ENCODE peak calls at places on chromosomes 1 and 21, in four cellular contexts. C, J, F and A are unnamed samples.

GRCh38 chr21:44265734-44266270 is 4.1 kb upstream of the DNMT3L start:
- DNase-seq in C (peak; percentile 45), J (no peak), F (no peak), A (no peak)

GRCh38 chr1:151972533-151973270 is 21.0 kb downstream of the S100A10 start:
- DNase-seq in C (no peak), J (peak; percentile 95), F (no peak), A (peak; percentile 59)

GRCh38 chr21:45639206-45640000 is 4.1 kb upstream of the PCBP3 start:
- DNase-seq in C (no peak), J (no peak), F (no peak), A (no peak)

GRCh38 chr1:221439734-221440436 is 302.0 kb downstream of the DUSP10 start:
- DNase-seq in C (no peak), J (peak; percentile 98), F (no peak), A (no peak)

GRCh38 chr1:232880354-232880753 is 70.1 kb upstream of the NTPCR start:
- DNase-seq in C (no peak), J (no peak), F (peak; percentile 24), A (peak; percentile 46)

GRCh38 chr1:60126733-60127132 is 53.2 kb upstream of the C1orf87 start:
- DNase-seq in C (no peak), J (no peak), F (no peak), A (peak; percentile 1)

GRCh38 chr1:109191377-109191776 is 22.3 kb upstream of the SARS1 start:
- DNase-seq in C (no peak), J (no peak), F (no peak), A (no peak)

GRCh38 chr1:22747021-22747734 is 36.5 kb downstream of the EPHB2 start:
- DNase-seq in C (peak; percentile 91), J (peak; percentile 96), F (no peak), A (no peak)

GRCh38 chr1:158521666-158522058 is 32.5 kb downstream of the OR6Y1 start:
- DNase-seq in C (no peak), J (no peak), F (no peak), A (no peak)

GRCh38 chr1:97674517-97674916 is 246.3 kb downstream of the DPYD start:
- DNase-seq in C (no peak), J (no peak), F (no peak), A (no peak)

GRCh38 chr1:97668945-97669344 is 251.9 kb downstream of the DPYD start:
- DNase-seq in C (no peak), J (peak; percentile 72), F (peak; percentile 21), A (peak; percentile 8)
- TF ChIP-seq CTCF in C (peak; percentile 57), J (no peak), F (peak; percentile 53), A (peak; percentile 14)

GRCh38 chr1:31746687-31747086 is 17.5 kb downstream of the ADGRB2 start:
- DNase-seq in C (no peak), J (no peak), F (no peak), A (no peak)

GRCh38 chr1:31749785-31750345 is 14.3 kb downstream of the ADGRB2 start:
- DNase-seq in C (no peak), J (no peak), F (no peak), A (no peak)

GRCh38 chr1:31745898-31746668 is 18.1 kb downstream of the ADGRB2 start:
- DNase-seq in C (no peak), J (no peak), F (no peak), A (no peak)

GRCh38 chr1:31747304-31747703 is 16.8 kb downstream of the ADGRB2 start:
- DNase-seq in C (no peak), J (no peak), F (no peak), A (no peak)

GRCh38 chr1:31748265-31748859 is 15.8 kb downstream of the ADGRB2 start:
- DNase-seq in C (no peak), J (no peak), F (no peak), A (no peak)
- H3K4me1 ChIP-seq in C (peaks cover 4% of the 10 kb centered on the region), J (peaks cover 5% of the 10 kb centered on the region), F (peaks cover 23% of the 10 kb centered on the region), A (peaks cover 5% of the 10 kb centered on the region)

DNA sequence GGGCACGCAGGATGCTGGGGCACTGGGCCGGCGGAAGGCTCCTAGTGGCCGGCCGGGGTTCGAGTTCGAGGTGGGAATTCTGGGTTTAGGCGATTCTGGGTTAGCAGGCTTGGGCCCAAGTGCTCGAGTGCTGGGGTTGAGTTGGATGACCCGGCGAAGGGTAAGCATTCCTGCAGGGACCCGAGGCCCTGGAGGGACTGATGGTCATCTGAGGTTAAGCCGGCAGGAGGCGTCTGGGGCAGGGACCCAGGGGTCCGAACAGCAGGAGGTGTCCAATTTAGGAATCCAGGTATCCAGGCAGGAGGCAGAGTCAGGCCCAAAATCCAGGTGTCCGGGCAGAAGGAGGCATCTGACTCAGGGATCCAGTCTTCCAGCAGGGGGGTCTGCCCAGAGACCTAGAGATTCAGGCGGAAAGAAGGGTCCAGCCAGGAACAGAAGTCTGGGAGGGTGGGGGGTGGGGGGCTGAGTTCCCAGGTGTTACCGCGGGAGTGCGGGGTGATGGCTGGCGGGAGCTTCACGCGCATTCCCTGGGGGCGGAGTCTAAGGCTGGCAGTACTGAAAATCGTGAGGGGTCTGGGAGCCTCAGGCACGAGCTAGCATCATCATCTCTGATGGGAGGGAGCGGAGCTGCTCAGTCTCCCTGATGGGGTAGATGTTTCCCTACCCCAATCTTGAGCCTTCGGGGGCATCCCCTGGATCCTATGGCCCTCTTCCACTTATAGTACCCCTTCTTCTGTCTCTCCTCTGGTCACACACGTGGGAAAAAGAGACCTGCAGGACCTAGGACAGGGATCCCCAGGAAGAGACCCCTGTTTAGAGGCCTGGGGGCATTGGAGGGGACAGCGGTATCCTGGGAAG is 585 bp downstream of the GPR3 start:
- DNase-seq in C (no peak), J (no peak), F (no peak), A (no peak)
- TF ChIP-seq CTCF in C (peak; percentile 30), J (peak; percentile 33), F (no peak), A (no peak)

GRCh38 chr1:8167936-8168335 is 141.8 kb upstream of the ERRFI1 start:
- DNase-seq in C (no peak), J (no peak), F (no peak), A (no peak)

GRCh38 chr1:8170059-8170835 is 144.1 kb upstream of the ERRFI1 start:
- DNase-seq in C (no peak), J (no peak), F (no peak), A (peak; percentile 67)

GRCh38 chr1:8174807-8175206 is 143.1 kb upstream of the SLC45A1 start:
- DNase-seq in C (no peak), J (no peak), F (no peak), A (no peak)

GRCh38 chr1:8169364-8170058 is 143.4 kb upstream of the ERRFI1 start:
- DNase-seq in C (no peak), J (peak; percentile 81), F (peak; percentile 71), A (peak; percentile 82)

DNA sequence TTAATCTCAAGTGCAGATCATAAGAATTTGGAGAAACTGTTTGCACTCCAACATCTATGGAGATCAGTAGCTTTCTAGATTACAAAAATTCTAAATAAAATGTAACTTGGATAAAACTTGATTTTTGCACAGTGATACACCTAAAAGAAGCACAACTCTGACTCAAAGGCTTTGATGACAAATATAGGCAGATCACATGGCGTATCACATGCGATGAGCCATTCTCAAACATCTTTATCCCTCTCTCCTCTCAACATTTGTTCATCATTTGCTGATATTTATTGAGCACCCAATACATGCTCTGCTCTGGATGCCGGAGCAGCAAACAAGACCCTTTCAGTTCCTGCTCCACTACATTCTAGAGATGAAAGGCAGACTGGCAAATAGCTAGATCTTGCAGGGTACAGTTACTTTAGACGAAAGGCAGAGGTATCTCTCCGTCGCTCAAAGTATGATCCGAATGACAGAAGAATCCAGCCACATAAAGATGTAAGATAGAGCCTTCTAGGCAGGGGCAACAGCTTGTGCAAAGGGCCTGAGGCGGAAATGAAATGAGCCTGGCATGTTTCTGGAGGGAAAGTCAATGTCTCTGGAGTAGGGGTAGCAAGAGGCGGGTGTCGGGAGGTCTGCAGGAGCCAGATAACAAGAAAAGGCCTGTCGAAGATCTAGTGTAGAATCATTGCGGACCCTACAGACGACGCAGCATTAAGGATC is 145.8 kb upstream of the ERRFI1 start:
- DNase-seq in C (no peak), J (no peak), F (no peak), A (no peak)
- H3K4me1 ChIP-seq in C (peaks cover 24% of the 10 kb centered on the region), J (peaks cover 9% of the 10 kb centered on the region), F (peaks cover 12% of the 10 kb centered on the region), A (peaks cover 27% of the 10 kb centered on the region)

GRCh38 chr1:228180271-228180987 is 14.8 kb downstream of the IBA57 start:
- DNase-seq in C (no peak), J (no peak), F (no peak), A (peak; percentile 9)
- TF ChIP-seq CTCF in C (no peak), J (peak; percentile 8), F (peak; percentile 52), A (peak; percentile 56)

GRCh38 chr1:201753492-201753891 is 75.5 kb upstream of the IPO9 start:
- DNase-seq in C (no peak), J (peak; percentile 57), F (no peak), A (no peak)
- H3K4me1 ChIP-seq in C (peaks cover 80% of the 10 kb centered on the region), J (peaks cover 55% of the 10 kb centered on the region), F (no peaks in the 10 kb centered on the region), A (no peaks in the 10 kb centered on the region)

GRCh38 chr1:236342403-236343245 is 51.5 kb upstream of the EDARADD start:
- DNase-seq in C (no peak), J (no peak), F (no peak), A (no peak)

GRCh38 chr1:236348071-236348470 is 46.0 kb upstream of the EDARADD start:
- DNase-seq in C (no peak), J (no peak), F (no peak), A (no peak)

GRCh38 chr1:236341298-236341697 is 52.8 kb upstream of the EDARADD start:
- DNase-seq in C (no peak), J (no peak), F (no peak), A (no peak)

GRCh38 chr1:236343246-236343862 is 50.7 kb upstream of the EDARADD start:
- DNase-seq in C (no peak), J (no peak), F (no peak), A (no peak)

DNA sequence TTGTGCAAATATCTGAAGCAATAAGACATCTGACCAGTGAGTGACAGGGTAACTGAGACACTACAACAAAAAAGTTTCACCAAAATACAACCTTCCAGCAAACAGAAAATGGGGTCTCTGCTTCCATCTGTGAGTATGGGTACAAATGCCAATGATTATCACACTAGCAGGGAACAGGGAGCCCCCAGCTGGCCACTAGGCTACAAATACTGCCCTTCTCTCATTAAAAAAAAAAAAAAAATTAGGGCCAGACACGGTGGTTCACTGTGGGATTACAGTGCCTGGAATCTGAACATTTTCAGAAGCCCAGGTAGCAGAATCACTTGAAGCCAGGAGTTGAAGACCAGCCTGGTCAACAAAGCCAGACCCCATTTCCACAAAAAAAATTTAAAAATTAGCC is 48.4 kb upstream of the EDARADD start:
- DNase-seq in C (no peak), J (no peak), F (no peak), A (no peak)
- TF ChIP-seq CTCF in C (no peak), J (no peak), F (peak; percentile 9), A (no peak)